ENCODE peak calls at places on chromosome X, in four cellular contexts. One of them, this sample, is unnamed.

GRCh38 chrX:26649534-26649933 is 433.6 kb downstream of the MAGEB5 start:
- DNase-seq in SJSA1: no peak
- DNase-seq in endodermal cell: no peak
- DNase-seq in HEK293T: peak; percentile 15
- DNase-seq in this sample: no peak

GRCh38 chrX:68238568-68238967 is 194.7 kb downstream of the OPHN1 start:
- DNase-seq in SJSA1: no peak
- DNase-seq in HEK293T: peak; percentile 27
- DNase-seq in endodermal cell: peak; percentile 79
- DNase-seq in this sample: peak; percentile 4

GRCh38 chrX:25650216-25650615 is 487.9 kb upstream of the MAGEB18 start:
- DNase-seq in endodermal cell: no peak
- DNase-seq in SJSA1: no peak
- DNase-seq in HEK293T: no peak
- DNase-seq in this sample: no peak

GRCh38 chrX:46407753-46408130 is 137.5 kb downstream of the ZNF674 start:
- DNase-seq in HEK293T: no peak
- DNase-seq in endodermal cell: no peak
- DNase-seq in SJSA1: no peak
- DNase-seq in this sample: no peak

GRCh38 chrX:46588263-46588662 is 14.7 kb downstream of the CHST7 start:
- DNase-seq in HEK293T: no peak
- DNase-seq in SJSA1: peak; percentile 58
- DNase-seq in endodermal cell: peak; percentile 60
- DNase-seq in this sample: peak; percentile 48

GRCh38 chrX:30659421-30659820 is 6.2 kb downstream of the GK start:
- DNase-seq in HEK293T: no peak
- DNase-seq in SJSA1: peak; percentile 5
- DNase-seq in endodermal cell: no peak
- DNase-seq in this sample: no peak

GRCh38 chrX:13702390-13702789 is 13.5 kb downstream of the RAB9A start:
- DNase-seq in HEK293T: no peak
- DNase-seq in endodermal cell: no peak
- DNase-seq in SJSA1: no peak
- DNase-seq in this sample: no peak

GRCh38 chrX:119685225-119686066 is 7.5 kb downstream of the SEPTIN6 start:
- DNase-seq in HEK293T: no peak
- DNase-seq in SJSA1: no peak
- DNase-seq in endodermal cell: no peak
- DNase-seq in this sample: no peak

GRCh38 chrX:18607966-18608365 is 63.9 kb downstream of the RS1 start:
- DNase-seq in SJSA1: no peak
- DNase-seq in endodermal cell: no peak
- DNase-seq in HEK293T: no peak
- DNase-seq in this sample: no peak

This sample was measured in activated T-cell treated with anti-CD3 and anti-CD28 coated beads, Interleukin-2, amount 50 U/mL, for 72 hours.